ENCODE peak calls at places on chromosomes 11 and 22, in six cellular contexts. R is body of pancreas, K is GM23338, Q is RWPE2, N is mucosa of descending colon, X is psoas muscle. B is an unnamed sample.

GRCh38 chr11:66284526-66285078 is 4.3 kb downstream of the YIF1A start:
- DNase-seq in R (no peak), K (no peak), Q (no peak), N (no peak), X (no peak), B (no peak)

GRCh38 chr11:113587318-113587739 is 112.1 kb upstream of the DRD2 start:
- DNase-seq in R (no peak), K (no peak), Q (no peak), N (no peak), X (no peak), B (no peak)

GRCh38 chr22:45584121-45584570 is 81.5 kb downstream of the FBLN1 start:
- DNase-seq in R (no peak), K (no peak), Q (no peak), N (no peak), X (peak; percentile 8), B (peak; percentile 36)

GRCh38 chr11:2741377-2742131 is 41.8 kb upstream of the KCNQ1OT1 start:
- DNase-seq in R (no peak), K (no peak), Q (no peak), N (peak; percentile 20), X (peak; percentile 55), B (peak; percentile 89)

GRCh38 chr22:38921126-38921525 is 36.3 kb upstream of the APOBEC3A start:
- DNase-seq in R (peak; percentile 98), K (no peak), Q (peak; percentile 86), N (peak; percentile 94), X (no peak), B (peak; percentile 93)

GRCh38 chr11:44950036-44950624 is 553 bp downstream of the TP53I11 start:
- DNase-seq in R (peak; percentile 57), K (no peak), Q (no peak), N (peak; percentile 70), X (peak; percentile 71), B (no peak)

GRCh38 chr11:16946477-16947282 is 67.5 kb downstream of the PLEKHA7 start:
- DNase-seq in R (no peak), K (peak; percentile 43), Q (no peak), N (no peak), X (no peak), B (no peak)

GRCh38 chr22:40237241-40237640 is 59.5 kb downstream of the TNRC6B start:
- DNase-seq in R (no peak), K (no peak), Q (no peak), N (no peak), X (no peak), B (no peak)

GRCh38 chr11:118230088-118230487 is 5.3 kb upstream of the JAML start:
- DNase-seq in R (no peak), K (no peak), Q (no peak), N (no peak), X (no peak), B (no peak)

GRCh38 chr11:64870176-64870892 is 8.1 kb downstream of the EHD1 start:
- DNase-seq in R (no peak), K (no peak), Q (no peak), N (no peak), X (peak; percentile 85), B (no peak)

GRCh38 chr11:66629356-66629755 is 9.1 kb upstream of the RBM4 start:
- DNase-seq in R (no peak), K (no peak), Q (no peak), N (no peak), X (no peak), B (no peak)

GRCh38 chr22:39343259-39344045 is 6.3 kb upstream of the SYNGR1 start:
- DNase-seq in R (peak; percentile 84), K (peak; percentile 88), Q (no peak), N (peak; percentile 75), X (peak; percentile 70), B (no peak)

GRCh38 chr11:120547871-120548681 is 36.5 kb downstream of the GRIK4 start:
- DNase-seq in R (peak; percentile 98), K (peak; percentile 59), Q (peak; percentile 82), N (peak; percentile 49), X (peak; percentile 90), B (peak; percentile 97)

GRCh38 chr22:40410731-40411505 is 40.5 kb downstream of the SGSM3 start:
- DNase-seq in R (no peak), K (no peak), Q (no peak), N (no peak), X (no peak), B (no peak)

GRCh38 chr11:114610984-114611944 is 15.7 kb upstream of the NXPE4 start:
- DNase-seq in R (no peak), K (peak; percentile 1), Q (no peak), N (peak; percentile 1), X (no peak), B (no peak)

GRCh38 chr11:114612686-114613085 is 17.1 kb upstream of the NXPE4 start:
- DNase-seq in R (no peak), K (no peak), Q (no peak), N (no peak), X (no peak), B (no peak)

GRCh38 chr11:114607753-114608459 is 12.3 kb upstream of the NXPE4 start:
- DNase-seq in R (no peak), K (no peak), Q (no peak), N (peak; percentile 1), X (no peak), B (no peak)

GRCh38 chr11:114609429-114609828 is 13.8 kb upstream of the NXPE4 start:
- DNase-seq in R (no peak), K (no peak), Q (no peak), N (no peak), X (no peak), B (no peak)

DNA sequence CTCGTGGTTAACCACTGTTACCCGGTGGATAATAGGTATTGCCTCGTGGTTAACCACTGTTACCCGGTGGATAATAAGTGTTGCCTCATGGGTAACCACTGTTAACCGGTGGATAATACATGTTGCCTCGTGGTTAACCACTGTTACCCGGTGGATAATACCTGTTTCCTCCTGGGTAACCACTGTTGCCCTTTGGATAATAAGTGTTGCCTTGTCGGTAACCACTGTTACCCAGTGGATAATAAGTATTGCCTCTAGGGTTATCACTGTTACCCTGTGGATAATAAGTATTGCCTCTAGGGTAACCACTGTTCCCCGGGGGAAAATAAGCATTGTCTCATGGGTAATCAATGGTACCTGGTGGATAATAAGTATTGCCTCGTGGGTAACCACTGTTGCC is 15.0 kb upstream of the NXPE4 start:
- DNase-seq in R (no peak), K (no peak), Q (no peak), N (no peak), X (no peak), B (no peak)
- TF ChIP-seq CTCF in R (no peak), K (no peak), Q (no peak), N (no peak), X (no peak), B (no peak)

DNA sequence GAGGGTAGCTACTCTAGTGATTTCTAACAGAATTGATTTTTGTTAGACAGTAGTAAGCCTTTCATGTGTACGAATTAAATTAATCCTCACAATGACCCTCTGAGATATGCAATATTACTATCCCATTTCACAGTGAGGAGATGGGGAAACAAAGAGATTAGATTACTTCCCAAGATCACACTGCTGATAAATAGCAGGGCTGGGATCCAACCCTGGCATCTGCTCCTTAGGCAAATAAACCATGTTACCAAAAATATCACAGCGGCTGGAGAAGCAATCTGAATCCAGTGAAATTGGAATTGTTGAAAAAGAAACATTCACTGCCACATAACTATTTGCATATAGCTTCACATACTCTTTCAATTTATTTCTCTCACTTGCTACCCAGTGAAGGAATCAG is 12.8 kb upstream of the CAVIN3 start:
- DNase-seq in R (no peak), K (no peak), Q (no peak), N (no peak), X (no peak), B (no peak)
- H3K36me3 ChIP-seq in R (no peaks in the 10 kb centered on the region), K (no peaks in the 10 kb centered on the region), Q (no peaks in the 10 kb centered on the region), N (no peaks in the 10 kb centered on the region), X (no peaks in the 10 kb centered on the region), B (no peaks in the 10 kb centered on the region)

GRCh38 chr22:50675553-50676199 is 3.1 kb downstream of the SHANK3 start:
- DNase-seq in R (no peak), K (no peak), Q (no peak), N (no peak), X (no peak), B (no peak)
- H3K4me3 ChIP-seq in R (no peak overlapping the region), K (peak overlapping the region; percentile 61), Q (peak overlapping the region; percentile 55), N (no peak overlapping the region), X (peak overlapping the region; percentile 60), B (peak overlapping the region; percentile 55)

DNA sequence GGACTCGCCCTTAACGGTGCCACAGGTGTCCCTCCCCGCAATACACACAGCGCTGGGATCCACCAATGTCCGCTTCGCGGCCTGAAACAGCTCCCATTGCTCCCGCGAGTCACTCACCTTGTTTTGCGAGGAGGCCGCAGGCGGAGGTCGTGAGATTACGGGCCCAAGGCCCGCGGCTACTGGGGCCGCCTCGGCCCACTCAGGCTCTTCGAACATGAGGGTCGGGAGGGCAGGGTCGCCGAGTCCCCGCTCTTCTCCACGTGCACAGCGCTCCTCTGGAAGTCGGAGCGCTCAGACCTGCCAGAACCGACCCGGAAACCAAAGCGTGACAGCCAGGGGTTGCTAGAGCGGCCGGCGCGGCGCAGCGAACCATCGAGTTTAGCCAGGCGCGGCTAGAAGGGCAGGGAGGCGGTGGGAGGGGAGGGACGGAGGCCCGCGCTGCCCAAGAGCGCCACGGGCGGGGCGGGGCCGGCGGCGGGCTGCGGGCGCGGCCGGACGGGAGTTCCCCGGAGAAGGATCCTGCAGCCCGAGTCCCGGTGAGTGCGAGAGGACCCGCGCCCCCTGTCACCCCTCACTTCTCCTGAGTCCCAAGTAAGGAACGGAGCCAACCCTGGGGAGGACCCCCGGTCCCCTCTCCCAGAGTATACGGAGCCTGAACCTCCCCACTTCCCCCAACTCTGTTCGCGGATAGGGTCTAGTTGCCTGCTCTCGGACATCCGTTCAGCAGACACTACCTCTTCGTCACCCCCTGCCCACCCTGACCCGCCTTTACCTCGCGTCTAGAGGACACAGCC is at the start of the genes ILK and RRP8:
- DNase-seq in R (peak; percentile 95), K (peak; percentile 96), Q (peak; percentile 88), N (peak; percentile 92), X (peak; percentile 96), B (peak; percentile 97)
- TF ChIP-seq CTCF in R (peak; percentile 20), K (no peak), Q (no peak), N (no peak), X (peak; percentile 19), B (no peak)

DNA sequence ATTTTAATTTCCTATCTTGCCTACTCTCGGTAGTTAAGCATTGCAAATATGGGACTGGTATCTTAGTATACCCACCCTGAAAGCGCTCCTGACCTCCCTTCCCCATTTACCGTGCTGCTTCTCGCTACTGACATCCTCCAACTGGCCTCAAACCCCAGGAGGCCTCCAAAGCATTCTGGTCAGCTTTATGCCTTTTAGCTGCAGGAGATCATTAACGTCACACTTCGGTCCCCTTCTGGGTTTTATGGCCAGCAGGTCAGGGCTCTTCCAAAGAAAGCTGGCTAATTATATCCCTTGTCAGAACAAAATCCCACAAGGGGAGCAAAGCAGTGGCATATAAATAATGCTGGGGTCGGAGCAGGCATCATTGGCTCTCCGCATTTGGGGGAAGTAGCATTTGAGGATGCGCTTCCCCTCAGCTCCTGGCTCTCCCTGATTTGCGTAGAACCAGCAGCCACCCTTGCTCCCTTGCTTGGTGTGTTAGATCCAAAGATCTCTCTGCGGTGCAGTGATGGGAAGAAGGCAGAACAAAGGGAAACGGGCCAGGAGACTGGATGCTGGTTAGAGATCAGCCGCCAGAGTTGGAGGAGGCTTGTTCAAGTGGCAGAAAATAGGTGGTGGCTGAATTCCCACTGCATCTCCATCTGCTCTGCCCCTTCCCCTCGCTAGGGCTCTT is 117.4 kb downstream of the DBX1 start:
- DNase-seq in R (no peak), K (peak; percentile 24), Q (no peak), N (no peak), X (no peak), B (no peak)
- H3K36me3 ChIP-seq in R (no peaks in the 10 kb centered on the region), K (peaks cover 25% of the 10 kb centered on the region), Q (peaks cover 69% of the 10 kb centered on the region), N (no peaks in the 10 kb centered on the region), X (no peaks in the 10 kb centered on the region), B (no peaks in the 10 kb centered on the region)

B was measured in kidney.